ENCODE peak calls at places on chromosomes 2 and 18, in seven cellular contexts. One of them, this sample, is unnamed.

GRCh38 chr2:223949241-223949640 is 4.1 kb upstream of the WDFY1 start:
- DNase-seq in OCI-LY7: peak
- DNase-seq in tibial artery: no peak
- DNase-seq in gastrocnemius medialis: no peak
- DNase-seq in psoas muscle: no peak
- DNase-seq in Peyer's patch: no peak
- DNase-seq in sigmoid colon: no peak
- DNase-seq in this sample: no peak

GRCh38 chr2:70842401-70842800 is 6.8 kb upstream of the CD207 start:
- DNase-seq in tibial artery: no peak
- DNase-seq in OCI-LY7: no peak
- DNase-seq in gastrocnemius medialis: no peak
- DNase-seq in psoas muscle: no peak
- DNase-seq in Peyer's patch: no peak
- DNase-seq in sigmoid colon: no peak
- DNase-seq in this sample: no peak

GRCh38 chr2:9547272-9547991 is 8.2 kb downstream of the ADAM17 start:
- DNase-seq in OCI-LY7: no peak
- DNase-seq in tibial artery: no peak
- DNase-seq in Peyer's patch: no peak
- DNase-seq in sigmoid colon: no peak
- DNase-seq in psoas muscle: no peak
- DNase-seq in gastrocnemius medialis: no peak
- DNase-seq in this sample: peak

GRCh38 chr18:59502899-59503245 is 143.8 kb upstream of the LMAN1 start:
- DNase-seq in OCI-LY7: no peak
- DNase-seq in sigmoid colon: peak
- DNase-seq in psoas muscle: no peak
- DNase-seq in Peyer's patch: no peak
- DNase-seq in tibial artery: no peak
- DNase-seq in gastrocnemius medialis: no peak
- DNase-seq in this sample: no peak

GRCh38 chr2:190805126-190805525 is 75.5 kb upstream of the GLS start:
- DNase-seq in OCI-LY7: no peak
- DNase-seq in sigmoid colon: no peak
- DNase-seq in Peyer's patch: no peak
- DNase-seq in gastrocnemius medialis: no peak
- DNase-seq in tibial artery: no peak
- DNase-seq in psoas muscle: no peak
- DNase-seq in this sample: no peak

GRCh38 chr18:48932822-48933510 is 17.8 kb downstream of the SMAD7 start:
- DNase-seq in psoas muscle: peak
- DNase-seq in tibial artery: no peak
- DNase-seq in OCI-LY7: peak
- DNase-seq in gastrocnemius medialis: no peak
- DNase-seq in Peyer's patch: peak
- DNase-seq in sigmoid colon: no peak
- DNase-seq in this sample: no peak

GRCh38 chr2:69309336-69310048 is 77.5 kb downstream of the GFPT1 start:
- DNase-seq in OCI-LY7: no peak
- DNase-seq in Peyer's patch: no peak
- DNase-seq in gastrocnemius medialis: no peak
- DNase-seq in tibial artery: peak
- DNase-seq in sigmoid colon: peak
- DNase-seq in psoas muscle: no peak
- DNase-seq in this sample: peak

GRCh38 chr2:235595420-235596010 is 101.7 kb downstream of the AGAP1 start:
- DNase-seq in psoas muscle: peak
- DNase-seq in Peyer's patch: peak
- DNase-seq in gastrocnemius medialis: peak
- DNase-seq in tibial artery: peak
- DNase-seq in sigmoid colon: peak
- DNase-seq in OCI-LY7: peak
- DNase-seq in this sample: peak

GRCh38 chr2:157459486-157459885 is 15.6 kb upstream of the CYTIP start:
- DNase-seq in Peyer's patch: no peak
- DNase-seq in psoas muscle: no peak
- DNase-seq in tibial artery: no peak
- DNase-seq in sigmoid colon: no peak
- DNase-seq in gastrocnemius medialis: no peak
- DNase-seq in OCI-LY7: no peak
- DNase-seq in this sample: no peak

GRCh38 chr2:153230977-153231376 is 247.6 kb downstream of the RPRM start:
- DNase-seq in gastrocnemius medialis: no peak
- DNase-seq in OCI-LY7: no peak
- DNase-seq in psoas muscle: no peak
- DNase-seq in tibial artery: no peak
- DNase-seq in Peyer's patch: no peak
- DNase-seq in sigmoid colon: no peak
- DNase-seq in this sample: no peak

GRCh38 chr2:10223471-10223870 is 79.2 kb upstream of the HPCAL1 start:
- DNase-seq in OCI-LY7: no peak
- DNase-seq in tibial artery: no peak
- DNase-seq in psoas muscle: no peak
- DNase-seq in Peyer's patch: no peak
- DNase-seq in gastrocnemius medialis: no peak
- DNase-seq in sigmoid colon: no peak
- DNase-seq in this sample: no peak

GRCh38 chr2:230130668-230131364 is 62.1 kb upstream of the SLC16A14 start:
- DNase-seq in tibial artery: peak
- DNase-seq in Peyer's patch: no peak
- DNase-seq in gastrocnemius medialis: peak
- DNase-seq in sigmoid colon: peak
- DNase-seq in OCI-LY7: no peak
- DNase-seq in psoas muscle: peak
- DNase-seq in this sample: peak

GRCh38 chr18:13563390-13563805 is 163.0 kb downstream of the FAM210A start:
- DNase-seq in OCI-LY7: no peak
- DNase-seq in gastrocnemius medialis: no peak
- DNase-seq in psoas muscle: no peak
- DNase-seq in tibial artery: peak
- DNase-seq in sigmoid colon: no peak
- DNase-seq in Peyer's patch: peak
- DNase-seq in this sample: no peak

GRCh38 chr2:152445791-152446201 is 110.8 kb downstream of the FMNL2 start:
- DNase-seq in Peyer's patch: no peak
- DNase-seq in psoas muscle: no peak
- DNase-seq in tibial artery: peak
- DNase-seq in OCI-LY7: no peak
- DNase-seq in sigmoid colon: no peak
- DNase-seq in gastrocnemius medialis: no peak
- DNase-seq in this sample: peak

GRCh38 chr2:166895243-166895642 is 7.0 kb downstream of the XIRP2 start:
- DNase-seq in gastrocnemius medialis: no peak
- DNase-seq in OCI-LY7: no peak
- DNase-seq in psoas muscle: no peak
- DNase-seq in tibial artery: no peak
- DNase-seq in Peyer's patch: no peak
- DNase-seq in sigmoid colon: no peak
- DNase-seq in this sample: no peak

GRCh38 chr2:230614913-230615332 is 97.7 kb upstream of the CAB39 start:
- DNase-seq in psoas muscle: no peak
- DNase-seq in OCI-LY7: peak
- DNase-seq in gastrocnemius medialis: no peak
- DNase-seq in sigmoid colon: no peak
- DNase-seq in Peyer's patch: peak
- DNase-seq in tibial artery: no peak
- DNase-seq in this sample: no peak

GRCh38 chr2:100215375-100215774 is 73.0 kb upstream of the AFF3 start:
- DNase-seq in OCI-LY7: no peak
- DNase-seq in gastrocnemius medialis: no peak
- DNase-seq in psoas muscle: no peak
- DNase-seq in tibial artery: no peak
- DNase-seq in Peyer's patch: no peak
- DNase-seq in sigmoid colon: no peak
- DNase-seq in this sample: no peak

GRCh38 chr2:192016265-192016664 is 169.4 kb upstream of the CAVIN2 start:
- DNase-seq in tibial artery: no peak
- DNase-seq in gastrocnemius medialis: no peak
- DNase-seq in Peyer's patch: no peak
- DNase-seq in psoas muscle: no peak
- DNase-seq in OCI-LY7: no peak
- DNase-seq in sigmoid colon: no peak
- DNase-seq in this sample: peak

GRCh38 chr18:68549257-68549871 is 165.5 kb downstream of the TMX3 start:
- DNase-seq in gastrocnemius medialis: no peak
- DNase-seq in psoas muscle: no peak
- DNase-seq in Peyer's patch: no peak
- DNase-seq in tibial artery: no peak
- DNase-seq in sigmoid colon: no peak
- DNase-seq in OCI-LY7: no peak
- DNase-seq in this sample: peak

GRCh38 chr18:74190086-74190485 is 41.8 kb downstream of the TIMM21 start:
- DNase-seq in tibial artery: no peak
- DNase-seq in gastrocnemius medialis: no peak
- DNase-seq in Peyer's patch: no peak
- DNase-seq in OCI-LY7: no peak
- DNase-seq in psoas muscle: no peak
- DNase-seq in sigmoid colon: no peak
- DNase-seq in this sample: peak

GRCh38 chr2:223043164-223043941 is 8.6 kb upstream of the KCNE4 start:
- DNase-seq in tibial artery: no peak
- DNase-seq in psoas muscle: no peak
- DNase-seq in Peyer's patch: no peak
- DNase-seq in sigmoid colon: no peak
- DNase-seq in OCI-LY7: no peak
- DNase-seq in gastrocnemius medialis: no peak
- DNase-seq in this sample: no peak

GRCh38 chr2:86082768-86083167 is 22.9 kb downstream of the POLR1A start:
- DNase-seq in OCI-LY7: no peak
- DNase-seq in gastrocnemius medialis: no peak
- DNase-seq in Peyer's patch: no peak
- DNase-seq in sigmoid colon: no peak
- DNase-seq in psoas muscle: no peak
- DNase-seq in tibial artery: no peak
- DNase-seq in this sample: no peak

DNA sequence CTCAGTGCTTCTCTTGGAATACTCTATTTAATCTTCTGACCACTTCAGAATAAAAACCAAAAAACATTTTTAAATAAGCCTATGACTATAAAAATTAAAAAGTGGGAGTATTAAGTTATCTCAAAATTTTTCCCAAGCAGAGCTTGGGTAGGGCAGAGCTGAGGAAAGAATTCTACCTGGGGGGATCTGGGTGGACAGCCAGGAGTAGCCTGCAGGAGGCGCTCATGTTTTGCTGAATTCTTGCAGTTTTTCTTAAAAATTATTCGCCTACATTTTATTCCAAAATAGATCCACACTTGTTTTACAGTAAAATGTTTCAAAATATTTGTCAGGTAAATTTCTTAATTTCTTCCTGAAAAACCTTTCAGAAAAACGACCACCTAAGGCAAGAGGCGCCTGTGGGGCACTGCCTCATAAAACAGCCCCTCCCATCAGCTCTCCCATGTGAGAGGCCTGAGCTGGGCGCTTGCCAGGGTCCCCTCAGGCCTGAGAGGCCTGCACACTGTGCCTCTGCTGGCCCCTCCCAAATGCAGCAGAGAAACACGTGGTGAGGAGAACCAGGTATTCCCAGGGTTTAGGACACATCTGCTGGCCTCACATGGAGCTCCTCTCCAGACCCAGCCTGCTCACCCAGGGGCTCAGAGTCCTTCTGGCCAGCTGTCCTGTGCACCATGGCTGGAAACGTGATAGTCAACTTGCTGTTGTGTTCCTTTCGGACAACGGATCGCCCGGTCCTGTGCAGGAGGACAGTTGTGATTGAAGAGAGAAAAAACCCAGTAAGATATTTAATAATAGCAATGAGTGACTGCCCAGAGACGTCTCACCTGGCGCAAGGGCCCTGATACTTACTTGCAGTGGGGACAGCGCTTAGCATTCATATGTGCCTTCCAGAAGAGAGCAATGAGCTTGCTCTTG is 17.5 kb downstream of the POLR1A start:
- DNase-seq in tibial artery: no peak
- DNase-seq in gastrocnemius medialis: no peak
- DNase-seq in psoas muscle: no peak
- DNase-seq in Peyer's patch: no peak
- DNase-seq in sigmoid colon: no peak
- DNase-seq in OCI-LY7: no peak
- DNase-seq in this sample: no peak
- TF ChIP-seq CTCF in tibial artery: no peak
- TF ChIP-seq CTCF in gastrocnemius medialis: no peak
- TF ChIP-seq CTCF in psoas muscle: peak
- TF ChIP-seq CTCF in Peyer's patch: peak
- TF ChIP-seq CTCF in sigmoid colon: peak
- TF ChIP-seq CTCF in OCI-LY7: peak
- TF ChIP-seq CTCF in this sample: peak

GRCh38 chr2:113823729-113824595 is 65.9 kb upstream of the ACTR3 start:
- DNase-seq in OCI-LY7: no peak
- DNase-seq in Peyer's patch: no peak
- DNase-seq in tibial artery: no peak
- DNase-seq in gastrocnemius medialis: no peak
- DNase-seq in sigmoid colon: no peak
- DNase-seq in psoas muscle: no peak
- DNase-seq in this sample: peak

GRCh38 chr2:113822087-113822805 is 65.8 kb upstream of the SLC35F5 start:
- DNase-seq in tibial artery: no peak
- DNase-seq in sigmoid colon: no peak
- DNase-seq in gastrocnemius medialis: no peak
- DNase-seq in psoas muscle: no peak
- DNase-seq in OCI-LY7: no peak
- DNase-seq in Peyer's patch: no peak
- DNase-seq in this sample: peak

GRCh38 chr2:113818382-113818951 is 62.0 kb upstream of the SLC35F5 start:
- DNase-seq in OCI-LY7: no peak
- DNase-seq in tibial artery: no peak
- DNase-seq in Peyer's patch: peak
- DNase-seq in gastrocnemius medialis: peak
- DNase-seq in psoas muscle: peak
- DNase-seq in sigmoid colon: peak
- DNase-seq in this sample: peak
- H3K4me3 ChIP-seq in OCI-LY7: no peak
- H3K4me3 ChIP-seq in tibial artery: no peak
- H3K4me3 ChIP-seq in Peyer's patch: no peak
- H3K4me3 ChIP-seq in gastrocnemius medialis: peak
- H3K4me3 ChIP-seq in psoas muscle: peak
- H3K4me3 ChIP-seq in sigmoid colon: no peak
- H3K4me3 ChIP-seq in this sample: peak

GRCh38 chr2:104371084-104371483 is 482.8 kb upstream of the POU3F3 start:
- DNase-seq in psoas muscle: no peak
- DNase-seq in OCI-LY7: no peak
- DNase-seq in tibial artery: no peak
- DNase-seq in Peyer's patch: no peak
- DNase-seq in sigmoid colon: no peak
- DNase-seq in gastrocnemius medialis: no peak
- DNase-seq in this sample: no peak
- TF ChIP-seq CTCF in psoas muscle: no peak
- TF ChIP-seq CTCF in OCI-LY7: no peak
- TF ChIP-seq CTCF in tibial artery: no peak
- TF ChIP-seq CTCF in Peyer's patch: no peak
- TF ChIP-seq CTCF in sigmoid colon: no peak
- TF ChIP-seq CTCF in gastrocnemius medialis: no peak
- TF ChIP-seq CTCF in this sample: no peak

DNA sequence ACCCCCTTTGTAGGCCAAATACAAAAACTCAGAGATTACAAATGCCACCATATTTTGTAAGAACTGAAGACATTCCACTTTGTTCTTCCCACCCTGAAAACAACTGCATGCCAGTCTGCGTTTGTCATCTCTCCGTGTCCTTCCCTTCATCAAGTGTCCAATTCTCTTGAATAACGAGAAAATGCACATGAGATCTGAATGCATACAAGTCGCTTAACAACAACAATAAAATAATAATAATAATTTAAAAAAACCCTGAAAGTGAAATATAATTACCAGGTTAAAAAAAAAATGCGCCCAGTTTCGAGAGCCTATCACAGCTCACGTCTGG is 2.0 kb upstream of the SETBP1 start:
- DNase-seq in gastrocnemius medialis: no peak
- DNase-seq in tibial artery: no peak
- DNase-seq in sigmoid colon: no peak
- DNase-seq in Peyer's patch: no peak
- DNase-seq in OCI-LY7: no peak
- DNase-seq in psoas muscle: no peak
- DNase-seq in this sample: no peak
- H3K4me3 ChIP-seq in gastrocnemius medialis: peak
- H3K4me3 ChIP-seq in tibial artery: peak
- H3K4me3 ChIP-seq in sigmoid colon: peak
- H3K4me3 ChIP-seq in Peyer's patch: no peak
- H3K4me3 ChIP-seq in OCI-LY7: peak
- H3K4me3 ChIP-seq in psoas muscle: peak
- H3K4me3 ChIP-seq in this sample: peak

This sample was measured in AG10803.